ENCODE peak calls at places on chromosomes 12 and 14, in eight cellular contexts. E is effector memory CD4-positive, alpha-beta T cell; H is transverse colon; W is left lung; U is iPS DF 6.9; I is neuronal stem cell; R is HCT116; S is adrenal gland. V is an unnamed sample.
A peak's percentile ranks its signal among the peaks of the same experiment; 100 is the strongest.

GRCh38 chr14:50403433-50403832 is 6.8 kb upstream of the CDKL1 start:
- DNase-seq in H (no peak), I (no peak), S (no peak), E (no peak), W (no peak), R (no peak), U (no peak), V (no peak)

GRCh38 chr14:76268013-76268376 is 107.9 kb upstream of the ESRRB start:
- DNase-seq in W (no peak), H (no peak), U (no peak), E (no peak), R (no peak), I (no peak), S (no peak), V (no peak)

GRCh38 chr12:53145383-53145782 is 35.1 kb upstream of the ZNF740 start:
- DNase-seq in I (no peak), U (no peak), S (peak; percentile 74), W (no peak), R (no peak), H (no peak), E (no peak), V (no peak)

GRCh38 chr12:90085491-90086274 is 377.0 kb upstream of the ATP2B1 start:
- DNase-seq in R (no peak), W (no peak), E (no peak), S (no peak), U (no peak), H (no peak), I (no peak), V (no peak)

GRCh38 chr12:121582583-121583333 is 1.9 kb upstream of the KDM2B start:
- DNase-seq in U (peak; percentile 90), R (no peak), S (no peak), W (no peak), H (no peak), E (no peak), I (peak; percentile 86), V (no peak)

GRCh38 chr14:67704484-67705089 is 2.9 kb downstream of the RDH12 start:
- DNase-seq in S (peak; percentile 47), W (no peak), I (peak; percentile 66), R (peak; percentile 72), E (peak; percentile 8), U (peak; percentile 61), H (no peak), V (peak; percentile 37)

GRCh38 chr12:1445807-1446206 is 148.6 kb downstream of the FBXL14 start:
- DNase-seq in W (no peak), R (no peak), S (no peak), U (peak; percentile 39), I (no peak), E (no peak), H (no peak), V (no peak)

GRCh38 chr12:129201029-129201428 is 347.8 kb downstream of the GLT1D1 start:
- DNase-seq in I (no peak), E (no peak), R (no peak), W (no peak), S (no peak), H (no peak), U (no peak), V (no peak)

GRCh38 chr12:121404734-121405133 is 4.8 kb downstream of the RNF34 start:
- DNase-seq in U (no peak), S (peak; percentile 60), R (no peak), W (no peak), H (no peak), I (no peak), E (no peak), V (no peak)

GRCh38 chr12:1457901-1458300 is 136.5 kb downstream of the FBXL14 start:
- DNase-seq in E (no peak), U (no peak), S (no peak), W (no peak), I (no peak), R (no peak), H (no peak), V (peak; percentile 63)

GRCh38 chr14:102279688-102280348 is 25.1 kb downstream of the MOK start:
- DNase-seq in I (no peak), R (peak; percentile 84), E (no peak), S (peak; percentile 38), H (no peak), U (no peak), W (no peak), V (peak; percentile 99)

GRCh38 chr12:40054554-40055226 is 51.2 kb downstream of the SLC2A13 start:
- DNase-seq in W (peak; percentile 32), U (no peak), H (peak; percentile 13), S (peak; percentile 70), R (no peak), I (no peak), E (no peak), V (peak; percentile 90)

GRCh38 chr14:63214417-63215196 is 10.4 kb downstream of the RHOJ start:
- DNase-seq in W (no peak), H (no peak), U (no peak), R (no peak), S (no peak), I (no peak), E (no peak), V (no peak)

GRCh38 chr14:91835920-91836843 is 31.2 kb downstream of the TC2N start:
- DNase-seq in U (peak; percentile 73), W (peak; percentile 89), H (peak; percentile 92), S (peak; percentile 66), E (peak; percentile 86), I (peak; percentile 64), R (peak; percentile 56), V (no peak)

GRCh38 chr12:87816186-87816585 is 213.0 kb downstream of the C12orf50 start:
- DNase-seq in I (no peak), S (no peak), H (no peak), E (no peak), W (no peak), U (no peak), R (no peak), V (peak; percentile 87)

GRCh38 chr14:97458302-97459137 is 661.3 kb downstream of the VRK1 start:
- DNase-seq in W (no peak), U (peak; percentile 61), R (no peak), S (peak; percentile 13), I (no peak), E (peak; percentile 79), H (peak; percentile 28), V (no peak)

GRCh38 chr14:73232984-73233383 is 4.3 kb upstream of the PAPLN start:
- DNase-seq in U (no peak), H (no peak), R (no peak), S (no peak), W (no peak), I (no peak), E (no peak), V (no peak)

DNA sequence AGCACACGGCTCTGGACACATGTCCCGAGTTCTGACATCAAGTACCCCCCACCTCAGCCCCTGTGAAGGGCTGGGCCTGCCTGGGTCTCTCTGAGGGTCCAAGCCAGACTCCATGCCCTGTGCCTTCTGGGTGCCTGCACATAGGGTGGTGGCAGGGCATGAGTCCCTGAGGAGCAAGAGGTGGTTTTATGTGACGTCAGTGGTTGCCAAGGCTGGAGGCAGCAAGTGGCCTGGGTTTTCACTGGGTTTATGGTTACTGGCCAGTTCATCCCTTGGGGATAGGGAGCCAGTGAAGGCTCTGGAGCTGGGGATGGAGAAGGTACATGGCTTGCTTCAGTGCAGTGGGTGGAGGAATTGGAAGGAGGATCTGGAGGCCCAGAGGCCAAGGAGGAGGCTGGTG is 51.1 kb upstream of the EML1 start:
- DNase-seq in S (no peak), I (no peak), W (no peak), U (no peak), H (no peak), E (no peak), R (no peak), V (no peak)
- H3K27ac ChIP-seq in S (no peak overlapping the region), I (no peak overlapping the region), W (peak overlapping the region; percentile 26), U (no peak overlapping the region), H (no peak overlapping the region), E (no peak overlapping the region), R (no peak overlapping the region), V (no peak overlapping the region)

GRCh38 chr12:120216742-120217595 is 16.1 kb upstream of the RPLP0 start:
- DNase-seq in R (no peak), H (no peak), S (no peak), U (no peak), E (no peak), I (no peak), W (no peak), V (no peak)
- H3K36me3 ChIP-seq in R (peaks cover 46% of the 10 kb centered on the region), H (peaks cover 5% of the 10 kb centered on the region), S (peaks cover 85% of the 10 kb centered on the region), U (peaks cover 47% of the 10 kb centered on the region), E (peaks cover 85% of the 10 kb centered on the region), I (peaks cover 87% of the 10 kb centered on the region), W (no peaks in the 10 kb centered on the region), V (peaks cover 94% of the 10 kb centered on the region)

GRCh38 chr12:75977952-75978671 is 53.5 kb downstream of the PHLDA1 start:
- DNase-seq in I (peak; percentile 33), R (peak; percentile 94), S (peak; percentile 86), U (no peak), H (peak; percentile 75), E (peak; percentile 70), W (peak; percentile 78), V (peak; percentile 99)
- H3K4me3 ChIP-seq in I (no peak overlapping the region), R (no peak overlapping the region), S (no peak overlapping the region), U (no peak overlapping the region), H (no peak overlapping the region), E (no peak overlapping the region), W (no peak overlapping the region), V (no peak overlapping the region)

GRCh38 chr14:71730471-71730870 is 201.8 kb upstream of the RGS6 start:
- DNase-seq in S (no peak), R (no peak), U (no peak), W (no peak), H (no peak), I (no peak), E (no peak), V (peak; percentile 34)
- H3K27ac ChIP-seq in S (no peak overlapping the region), R (no peak overlapping the region), U (no peak overlapping the region), W (no peak overlapping the region), H (no peak overlapping the region), I (no peak overlapping the region), E (no peak overlapping the region), V (no peak overlapping the region)

DNA sequence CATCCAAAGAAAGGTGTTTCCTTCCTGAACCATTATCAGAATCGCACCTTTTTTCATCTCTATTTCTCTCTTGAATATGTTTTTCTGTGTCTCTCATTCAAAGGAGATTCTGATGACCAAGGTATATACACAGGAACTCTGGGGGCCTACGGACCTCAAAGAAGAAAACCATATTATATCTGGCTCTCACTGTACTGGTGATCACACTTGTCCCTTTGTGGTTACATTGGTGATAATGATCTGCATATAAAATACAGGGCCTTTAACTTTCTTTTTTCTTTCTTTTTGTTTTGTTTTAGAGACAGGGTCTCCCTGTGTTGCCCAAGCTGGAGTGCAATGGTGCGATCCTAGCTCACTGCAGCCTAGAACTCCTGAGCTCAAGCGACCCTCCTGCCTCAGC is 185.2 kb upstream of the AMIGO2 start:
- DNase-seq in U (no peak), R (no peak), S (no peak), W (no peak), I (no peak), H (no peak), E (no peak), V (no peak)
- H3K36me3 ChIP-seq in U (no peaks in the 10 kb centered on the region), R (no peaks in the 10 kb centered on the region), S (no peaks in the 10 kb centered on the region), W (no peaks in the 10 kb centered on the region), I (no peaks in the 10 kb centered on the region), H (no peaks in the 10 kb centered on the region), E (no peaks in the 10 kb centered on the region), V (no peaks in the 10 kb centered on the region)

DNA sequence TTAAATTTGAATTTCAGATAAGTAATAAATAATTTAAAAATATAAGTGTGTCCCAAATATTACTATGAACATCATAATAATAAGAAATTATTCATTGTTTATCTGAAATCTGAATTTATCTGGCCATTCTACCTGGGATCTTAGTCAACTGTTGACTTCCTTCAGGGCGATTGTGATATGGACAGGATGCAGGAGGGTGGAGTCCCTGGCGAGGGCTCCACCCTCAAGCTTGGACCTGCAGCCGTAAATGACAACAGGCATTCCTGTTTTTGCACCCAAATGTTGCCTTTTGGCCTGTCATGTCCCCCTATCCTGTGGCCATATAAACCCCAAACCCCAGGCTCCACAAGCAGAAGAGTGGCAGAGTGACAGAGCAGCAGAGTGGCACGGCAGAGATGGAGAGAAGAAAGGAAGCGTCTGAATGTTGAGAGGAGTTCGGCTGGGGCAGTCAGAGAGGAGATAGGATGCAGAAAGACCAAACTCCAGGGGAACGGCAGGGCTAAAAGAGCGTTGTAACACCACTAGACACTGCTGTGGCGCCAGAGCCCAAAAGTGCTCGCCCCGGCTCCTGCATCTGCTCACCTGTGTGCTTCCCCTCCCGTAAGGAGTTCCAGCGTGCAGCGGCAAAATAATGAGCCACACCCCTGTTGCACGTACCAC is 39.4 kb upstream of the FUT8 start:
- DNase-seq in W (no peak), U (no peak), S (no peak), H (no peak), E (no peak), R (no peak), I (no peak), V (no peak)
- H3K4me3 ChIP-seq in W (no peak overlapping the region), U (no peak overlapping the region), S (no peak overlapping the region), H (no peak overlapping the region), E (no peak overlapping the region), R (no peak overlapping the region), I (no peak overlapping the region), V (no peak overlapping the region)